ENCODE peak calls at places on chromosomes 4 and X, in seven cellular contexts. One of them, this sample, is unnamed.
A peak's percentile ranks its signal among the peaks of the same experiment; 100 is the strongest.

GRCh38 chr4:55121246-55121645 is 4.1 kb downstream of the KDR start:
- DNase-seq in GM18507: no peak
- DNase-seq in ACHN: no peak
- DNase-seq in stimulated activated naive CD8-positive, alpha-beta T cell treated with anti-CD3 and anti-CD28 coated beads, Interleukin-15, Interleukin-2, amounts not matched to agents 100 U/mL and 50 U/mL, for 24 hours: no peak
- DNase-seq in NCI-H1417: no peak
- DNase-seq in stimulated activated CD4-positive, alpha-beta T cell treated with anti-CD3 and anti-CD28 coated beads, Interleukin-1b, Interleukin-23, amount 100 ng/mL, for 24 hours: no peak
- DNase-seq in HEK293T: no peak
- DNase-seq in this sample: no peak

GRCh38 chr4:55834086-55834795 is 14.7 kb downstream of the EXOC1L start:
- DNase-seq in HEK293T: no peak
- DNase-seq in ACHN: no peak
- DNase-seq in stimulated activated naive CD8-positive, alpha-beta T cell treated with anti-CD3 and anti-CD28 coated beads, Interleukin-15, Interleukin-2, amounts not matched to agents 100 U/mL and 50 U/mL, for 24 hours: no peak
- DNase-seq in GM18507: no peak
- DNase-seq in stimulated activated CD4-positive, alpha-beta T cell treated with anti-CD3 and anti-CD28 coated beads, Interleukin-1b, Interleukin-23, amount 100 ng/mL, for 24 hours: no peak
- DNase-seq in NCI-H1417: no peak
- DNase-seq in this sample: no peak

GRCh38 chr4:176002007-176002623 is 63.5 kb upstream of the WDR17 start:
- DNase-seq in GM18507: no peak
- DNase-seq in ACHN: peak; percentile 37
- DNase-seq in HEK293T: peak; percentile 67
- DNase-seq in stimulated activated naive CD8-positive, alpha-beta T cell treated with anti-CD3 and anti-CD28 coated beads, Interleukin-15, Interleukin-2, amounts not matched to agents 100 U/mL and 50 U/mL, for 24 hours: peak; percentile 10
- DNase-seq in NCI-H1417: peak; percentile 77
- DNase-seq in stimulated activated CD4-positive, alpha-beta T cell treated with anti-CD3 and anti-CD28 coated beads, Interleukin-1b, Interleukin-23, amount 100 ng/mL, for 24 hours: no peak
- DNase-seq in this sample: peak; percentile 5

GRCh38 chrX:122866527-122866926 is 317.6 kb upstream of the GRIA3 start:
- DNase-seq in GM18507: no peak
- DNase-seq in stimulated activated naive CD8-positive, alpha-beta T cell treated with anti-CD3 and anti-CD28 coated beads, Interleukin-15, Interleukin-2, amounts not matched to agents 100 U/mL and 50 U/mL, for 24 hours: no peak
- DNase-seq in HEK293T: no peak
- DNase-seq in ACHN: no peak
- DNase-seq in stimulated activated CD4-positive, alpha-beta T cell treated with anti-CD3 and anti-CD28 coated beads, Interleukin-1b, Interleukin-23, amount 100 ng/mL, for 24 hours: no peak
- DNase-seq in NCI-H1417: no peak
- DNase-seq in this sample: no peak

GRCh38 chrX:41009816-41010187 is 75.4 kb upstream of the USP9X start:
- DNase-seq in ACHN: no peak
- DNase-seq in NCI-H1417: no peak
- DNase-seq in GM18507: no peak
- DNase-seq in stimulated activated naive CD8-positive, alpha-beta T cell treated with anti-CD3 and anti-CD28 coated beads, Interleukin-15, Interleukin-2, amounts not matched to agents 100 U/mL and 50 U/mL, for 24 hours: no peak
- DNase-seq in stimulated activated CD4-positive, alpha-beta T cell treated with anti-CD3 and anti-CD28 coated beads, Interleukin-1b, Interleukin-23, amount 100 ng/mL, for 24 hours: no peak
- DNase-seq in HEK293T: no peak
- DNase-seq in this sample: no peak

GRCh38 chr4:83219344-83219990 is 65.1 kb downstream of the COQ2 start:
- DNase-seq in HEK293T: no peak
- DNase-seq in GM18507: no peak
- DNase-seq in NCI-H1417: peak; percentile 90
- DNase-seq in stimulated activated naive CD8-positive, alpha-beta T cell treated with anti-CD3 and anti-CD28 coated beads, Interleukin-15, Interleukin-2, amounts not matched to agents 100 U/mL and 50 U/mL, for 24 hours: peak; percentile 71
- DNase-seq in ACHN: no peak
- DNase-seq in stimulated activated CD4-positive, alpha-beta T cell treated with anti-CD3 and anti-CD28 coated beads, Interleukin-1b, Interleukin-23, amount 100 ng/mL, for 24 hours: peak; percentile 48
- DNase-seq in this sample: no peak

GRCh38 chrX:97311066-97311778 is 427.5 kb downstream of the RPA4 start:
- DNase-seq in ACHN: no peak
- DNase-seq in stimulated activated naive CD8-positive, alpha-beta T cell treated with anti-CD3 and anti-CD28 coated beads, Interleukin-15, Interleukin-2, amounts not matched to agents 100 U/mL and 50 U/mL, for 24 hours: no peak
- DNase-seq in GM18507: no peak
- DNase-seq in stimulated activated CD4-positive, alpha-beta T cell treated with anti-CD3 and anti-CD28 coated beads, Interleukin-1b, Interleukin-23, amount 100 ng/mL, for 24 hours: no peak
- DNase-seq in HEK293T: no peak
- DNase-seq in NCI-H1417: no peak
- DNase-seq in this sample: no peak

GRCh38 chr4:140595065-140595464 is 26.3 kb upstream of the UCP1 start:
- DNase-seq in stimulated activated CD4-positive, alpha-beta T cell treated with anti-CD3 and anti-CD28 coated beads, Interleukin-1b, Interleukin-23, amount 100 ng/mL, for 24 hours: no peak
- DNase-seq in HEK293T: peak; percentile 20
- DNase-seq in stimulated activated naive CD8-positive, alpha-beta T cell treated with anti-CD3 and anti-CD28 coated beads, Interleukin-15, Interleukin-2, amounts not matched to agents 100 U/mL and 50 U/mL, for 24 hours: no peak
- DNase-seq in NCI-H1417: peak; percentile 64
- DNase-seq in ACHN: peak; percentile 19
- DNase-seq in GM18507: no peak
- DNase-seq in this sample: no peak

GRCh38 chr4:186854256-186854655 is 130.6 kb upstream of the FAT1 start:
- DNase-seq in NCI-H1417: no peak
- DNase-seq in stimulated activated CD4-positive, alpha-beta T cell treated with anti-CD3 and anti-CD28 coated beads, Interleukin-1b, Interleukin-23, amount 100 ng/mL, for 24 hours: no peak
- DNase-seq in ACHN: peak; percentile 57
- DNase-seq in GM18507: no peak
- DNase-seq in HEK293T: no peak
- DNase-seq in stimulated activated naive CD8-positive, alpha-beta T cell treated with anti-CD3 and anti-CD28 coated beads, Interleukin-15, Interleukin-2, amounts not matched to agents 100 U/mL and 50 U/mL, for 24 hours: no peak
- DNase-seq in this sample: no peak

GRCh38 chr4:67327245-67327860 is 217.9 kb downstream of the CENPC start:
- DNase-seq in stimulated activated CD4-positive, alpha-beta T cell treated with anti-CD3 and anti-CD28 coated beads, Interleukin-1b, Interleukin-23, amount 100 ng/mL, for 24 hours: peak; percentile 14
- DNase-seq in HEK293T: peak; percentile 75
- DNase-seq in ACHN: peak; percentile 57
- DNase-seq in stimulated activated naive CD8-positive, alpha-beta T cell treated with anti-CD3 and anti-CD28 coated beads, Interleukin-15, Interleukin-2, amounts not matched to agents 100 U/mL and 50 U/mL, for 24 hours: peak; percentile 48
- DNase-seq in GM18507: peak; percentile 30
- DNase-seq in NCI-H1417: peak; percentile 81
- DNase-seq in this sample: peak; percentile 7

GRCh38 chrX:9163153-9163790 is 129.3 kb upstream of the FAM9B start:
- DNase-seq in ACHN: no peak
- DNase-seq in stimulated activated CD4-positive, alpha-beta T cell treated with anti-CD3 and anti-CD28 coated beads, Interleukin-1b, Interleukin-23, amount 100 ng/mL, for 24 hours: no peak
- DNase-seq in NCI-H1417: peak; percentile 96
- DNase-seq in HEK293T: no peak
- DNase-seq in GM18507: no peak
- DNase-seq in stimulated activated naive CD8-positive, alpha-beta T cell treated with anti-CD3 and anti-CD28 coated beads, Interleukin-15, Interleukin-2, amounts not matched to agents 100 U/mL and 50 U/mL, for 24 hours: no peak
- DNase-seq in this sample: no peak

GRCh38 chr4:77043507-77044131 is 32.2 kb downstream of the CCNI start:
- DNase-seq in stimulated activated naive CD8-positive, alpha-beta T cell treated with anti-CD3 and anti-CD28 coated beads, Interleukin-15, Interleukin-2, amounts not matched to agents 100 U/mL and 50 U/mL, for 24 hours: no peak
- DNase-seq in stimulated activated CD4-positive, alpha-beta T cell treated with anti-CD3 and anti-CD28 coated beads, Interleukin-1b, Interleukin-23, amount 100 ng/mL, for 24 hours: no peak
- DNase-seq in NCI-H1417: no peak
- DNase-seq in ACHN: no peak
- DNase-seq in HEK293T: no peak
- DNase-seq in GM18507: no peak
- DNase-seq in this sample: no peak

GRCh38 chr4:8333726-8334460 is 64.3 kb downstream of the HTRA3 start:
- DNase-seq in stimulated activated CD4-positive, alpha-beta T cell treated with anti-CD3 and anti-CD28 coated beads, Interleukin-1b, Interleukin-23, amount 100 ng/mL, for 24 hours: no peak
- DNase-seq in HEK293T: no peak
- DNase-seq in stimulated activated naive CD8-positive, alpha-beta T cell treated with anti-CD3 and anti-CD28 coated beads, Interleukin-15, Interleukin-2, amounts not matched to agents 100 U/mL and 50 U/mL, for 24 hours: no peak
- DNase-seq in GM18507: no peak
- DNase-seq in NCI-H1417: no peak
- DNase-seq in ACHN: no peak
- DNase-seq in this sample: no peak